ENCODE peak calls at places on chromosomes 1 and 21, in ten cellular contexts. U is cerebellar nuclear complex; V is adrenal gland; B is ACHN; S is Panc1; M is stimulated activated CD4-positive, alpha-beta T cell treated with anti-CD3 and anti-CD28 coated beads, Interleukin-1b, Interleukin-23, amount 100 ng/mL, for 24 hours; Y is thoracic aorta; X is T-helper 17 cell; T is spleen; K is Caki2. P is an unnamed sample.

GRCh38 chr1:32619701-32620485 is 30.5 kb downstream of the ZBTB8OS start:
- DNase-seq in B (peak), K (no peak), M (no peak), X (no peak), T (no peak), U (no peak), V (no peak), S (no peak), Y (no peak), P (no peak)

GRCh38 chr1:2275796-2276536 is 47.8 kb downstream of the SKI start:
- DNase-seq in B (no peak), U (no peak), K (no peak), X (no peak), M (no peak), V (no peak), T (no peak), Y (no peak), S (no peak), P (peak)

GRCh38 chr1:50333595-50333974 is 89.7 kb downstream of the DMRTA2 start:
- DNase-seq in X (peak), S (no peak), U (no peak), K (peak), T (peak), M (peak), B (peak), V (peak), Y (no peak), P (no peak)

GRCh38 chr1:228368801-228369607 is 37.6 kb downstream of the TRIM11 start:
- DNase-seq in B (no peak), K (no peak), T (peak), Y (no peak), M (no peak), V (peak), S (no peak), X (no peak), U (no peak), P (no peak)

GRCh38 chr1:183361081-183361480 is 57.1 kb downstream of the NMNAT2 start:
- DNase-seq in T (no peak), Y (no peak), K (no peak), U (no peak), B (no peak), S (no peak), V (no peak), M (no peak), X (no peak), P (no peak)

GRCh38 chr1:182446033-182446669 is 3.8 kb upstream of the RGSL1 start:
- DNase-seq in V (peak), K (peak), S (peak), B (peak), T (no peak), U (no peak), X (no peak), Y (no peak), M (peak), P (no peak)

GRCh38 chr21:24903954-24904635 is 703.2 kb downstream of the MRPL39 start:
- DNase-seq in V (no peak), X (no peak), U (no peak), S (no peak), T (no peak), Y (no peak), M (no peak), B (no peak), K (no peak), P (no peak)

GRCh38 chr21:45386728-45387371 is 18.1 kb upstream of the COL18A1 start:
- DNase-seq in M (no peak), Y (no peak), K (peak), B (peak), U (no peak), T (peak), S (no peak), V (peak), X (no peak), P (peak)

GRCh38 chr1:82269466-82269865 is 468.7 kb downstream of the ADGRL2 start:
- DNase-seq in M (no peak), X (no peak), S (no peak), V (no peak), K (no peak), T (no peak), U (no peak), Y (no peak), B (peak), P (no peak)

GRCh38 chr1:118563969-118564951 is 379.2 kb upstream of the SPAG17 start:
- DNase-seq in X (no peak), Y (no peak), B (peak), U (no peak), V (no peak), T (no peak), M (no peak), S (no peak), K (no peak), P (no peak)

GRCh38 chr21:46294647-46295176 is 8.6 kb downstream of the YBEY start:
- DNase-seq in K (peak), X (no peak), U (no peak), T (no peak), S (no peak), V (no peak), Y (no peak), M (no peak), B (peak), P (no peak)

GRCh38 chr1:222171005-222171404 is 376.9 kb downstream of the HHIPL2 start:
- DNase-seq in V (no peak), S (peak), Y (no peak), B (peak), U (no peak), K (peak), T (no peak), M (no peak), X (no peak), P (no peak)

GRCh38 chr1:93804412-93804811 is 74.6 kb downstream of the DNTTIP2 start:
- DNase-seq in Y (peak), V (no peak), M (no peak), S (no peak), K (no peak), U (no peak), B (peak), X (no peak), T (no peak), P (no peak)

GRCh38 chr1:2227341-2228156 is 570 bp upstream of the SKI start:
- DNase-seq in S (no peak), M (peak), Y (peak), B (peak), U (peak), T (peak), K (peak), V (peak), X (peak), P (peak)

GRCh38 chr1:94713472-94714141 is 106.5 kb upstream of the SLC44A3 start:
- DNase-seq in Y (peak), B (peak), T (peak), M (no peak), S (no peak), U (no peak), X (no peak), K (no peak), V (peak), P (peak)

P was measured in uterus.